ENCODE peak calls at places on chromosomes 4 and X, in seven cellular contexts. One of them, this sample, is unnamed.

GRCh38 chr4:118869808-118870342 is 18.8 kb upstream of the SYNPO2 start:
- DNase-seq in cardiac muscle cell: peak; percentile 23
- DNase-seq in NB4: no peak
- DNase-seq in GM10248: no peak
- DNase-seq in choroid plexus epithelial cell: peak; percentile 49
- DNase-seq in type B pancreatic cell: no peak
- DNase-seq in astrocyte of the spinal cord: peak; percentile 41
- DNase-seq in this sample: no peak

GRCh38 chrX:19571708-19572107 is 56.4 kb upstream of the MAP3K15 start:
- DNase-seq in type B pancreatic cell: no peak
- DNase-seq in NB4: no peak
- DNase-seq in cardiac muscle cell: no peak
- DNase-seq in choroid plexus epithelial cell: no peak
- DNase-seq in GM10248: no peak
- DNase-seq in astrocyte of the spinal cord: no peak
- DNase-seq in this sample: no peak

GRCh38 chrX:33194876-33195433 is 16.4 kb downstream of the DMD start:
- DNase-seq in type B pancreatic cell: no peak
- DNase-seq in cardiac muscle cell: peak; percentile 48
- DNase-seq in astrocyte of the spinal cord: peak; percentile 13
- DNase-seq in GM10248: no peak
- DNase-seq in choroid plexus epithelial cell: peak; percentile 65
- DNase-seq in NB4: no peak
- DNase-seq in this sample: no peak

GRCh38 chrX:119398974-119399771 is at the start of gene SLC25A43:
- DNase-seq in NB4: peak; percentile 77
- DNase-seq in astrocyte of the spinal cord: no peak
- DNase-seq in cardiac muscle cell: peak; percentile 51
- DNase-seq in choroid plexus epithelial cell: no peak
- DNase-seq in type B pancreatic cell: peak; percentile 69
- DNase-seq in GM10248: peak; percentile 82
- DNase-seq in this sample: peak; percentile 85

GRCh38 chrX:149760965-149761364 is 12.9 kb upstream of the HSFX1 start:
- DNase-seq in astrocyte of the spinal cord: no peak
- DNase-seq in NB4: no peak
- DNase-seq in GM10248: no peak
- DNase-seq in cardiac muscle cell: no peak
- DNase-seq in type B pancreatic cell: no peak
- DNase-seq in choroid plexus epithelial cell: no peak
- DNase-seq in this sample: no peak

GRCh38 chr4:167114416-167114971 is 119.8 kb downstream of the SPOCK3 start:
- DNase-seq in choroid plexus epithelial cell: no peak
- DNase-seq in GM10248: no peak
- DNase-seq in cardiac muscle cell: no peak
- DNase-seq in type B pancreatic cell: no peak
- DNase-seq in NB4: no peak
- DNase-seq in astrocyte of the spinal cord: no peak
- DNase-seq in this sample: no peak

GRCh38 chr4:70651864-70652506 is 14.3 kb downstream of the JCHAIN start:
- DNase-seq in NB4: peak; percentile 45
- DNase-seq in GM10248: peak; percentile 36
- DNase-seq in astrocyte of the spinal cord: peak; percentile 52
- DNase-seq in type B pancreatic cell: no peak
- DNase-seq in cardiac muscle cell: peak; percentile 60
- DNase-seq in choroid plexus epithelial cell: peak; percentile 58
- DNase-seq in this sample: no peak

GRCh38 chr4:105509291-105509690 is 35.4 kb upstream of the PPA2 start:
- DNase-seq in type B pancreatic cell: no peak
- DNase-seq in GM10248: peak; percentile 66
- DNase-seq in astrocyte of the spinal cord: no peak
- DNase-seq in cardiac muscle cell: no peak
- DNase-seq in choroid plexus epithelial cell: no peak
- DNase-seq in NB4: peak; percentile 11
- DNase-seq in this sample: no peak

GRCh38 chrX:861335-861890 is 230.8 kb downstream of the SHOX start:
- DNase-seq in GM10248: no peak
- DNase-seq in cardiac muscle cell: no peak
- DNase-seq in NB4: no peak
- DNase-seq in astrocyte of the spinal cord: no peak
- DNase-seq in choroid plexus epithelial cell: peak; percentile 30
- DNase-seq in type B pancreatic cell: no peak
- DNase-seq in this sample: peak; percentile 63

GRCh38 chrX:330726-331144 is 12.1 kb upstream of the GTPBP6 start:
- DNase-seq in NB4: no peak
- DNase-seq in cardiac muscle cell: no peak
- DNase-seq in astrocyte of the spinal cord: no peak
- DNase-seq in GM10248: no peak
- DNase-seq in choroid plexus epithelial cell: no peak
- DNase-seq in type B pancreatic cell: no peak
- DNase-seq in this sample: no peak

GRCh38 chrX:123835661-123836371 is 24.0 kb upstream of the XIAP start:
- DNase-seq in type B pancreatic cell: no peak
- DNase-seq in astrocyte of the spinal cord: peak; percentile 64
- DNase-seq in choroid plexus epithelial cell: peak; percentile 55
- DNase-seq in cardiac muscle cell: peak; percentile 50
- DNase-seq in GM10248: no peak
- DNase-seq in NB4: peak; percentile 46
- DNase-seq in this sample: no peak

GRCh38 chr4:186881521-186882220 is 158.0 kb upstream of the FAT1 start:
- DNase-seq in choroid plexus epithelial cell: peak; percentile 72
- DNase-seq in astrocyte of the spinal cord: peak; percentile 85
- DNase-seq in cardiac muscle cell: peak; percentile 20
- DNase-seq in GM10248: no peak
- DNase-seq in NB4: no peak
- DNase-seq in type B pancreatic cell: no peak
- DNase-seq in this sample: no peak

GRCh38 chrX:21781525-21781924 is 23.6 kb upstream of the SMPX start:
- DNase-seq in type B pancreatic cell: no peak
- DNase-seq in GM10248: no peak
- DNase-seq in astrocyte of the spinal cord: peak; percentile 44
- DNase-seq in NB4: no peak
- DNase-seq in cardiac muscle cell: no peak
- DNase-seq in choroid plexus epithelial cell: peak; percentile 24
- DNase-seq in this sample: no peak

GRCh38 chr4:30870513-30870912 is 150.3 kb downstream of the PCDH7 start:
- DNase-seq in astrocyte of the spinal cord: no peak
- DNase-seq in NB4: no peak
- DNase-seq in GM10248: no peak
- DNase-seq in cardiac muscle cell: no peak
- DNase-seq in choroid plexus epithelial cell: no peak
- DNase-seq in type B pancreatic cell: no peak
- DNase-seq in this sample: no peak

GRCh38 chr4:166622425-166622977 is 611.8 kb downstream of the SPOCK3 start:
- DNase-seq in type B pancreatic cell: no peak
- DNase-seq in cardiac muscle cell: no peak
- DNase-seq in NB4: no peak
- DNase-seq in choroid plexus epithelial cell: no peak
- DNase-seq in GM10248: no peak
- DNase-seq in astrocyte of the spinal cord: no peak
- DNase-seq in this sample: no peak

GRCh38 chr4:63784822-63785221 is 624.4 kb downstream of the TECRL start:
- DNase-seq in GM10248: no peak
- DNase-seq in cardiac muscle cell: no peak
- DNase-seq in choroid plexus epithelial cell: no peak
- DNase-seq in NB4: no peak
- DNase-seq in astrocyte of the spinal cord: no peak
- DNase-seq in type B pancreatic cell: no peak
- DNase-seq in this sample: no peak

GRCh38 chr4:1092983-1093361 is 20.4 kb downstream of the RNF212 start:
- DNase-seq in NB4: no peak
- DNase-seq in type B pancreatic cell: no peak
- DNase-seq in GM10248: no peak
- DNase-seq in cardiac muscle cell: no peak
- DNase-seq in choroid plexus epithelial cell: no peak
- DNase-seq in astrocyte of the spinal cord: no peak
- DNase-seq in this sample: no peak

GRCh38 chrX:3161686-3162085 is 120.4 kb downstream of the ARSF start:
- DNase-seq in NB4: no peak
- DNase-seq in astrocyte of the spinal cord: peak; percentile 66
- DNase-seq in type B pancreatic cell: no peak
- DNase-seq in cardiac muscle cell: peak; percentile 3
- DNase-seq in choroid plexus epithelial cell: peak; percentile 30
- DNase-seq in GM10248: no peak
- DNase-seq in this sample: no peak

GRCh38 chrX:122565952-122566351 is 618.1 kb upstream of the GRIA3 start:
- DNase-seq in cardiac muscle cell: peak; percentile 64
- DNase-seq in NB4: no peak
- DNase-seq in type B pancreatic cell: no peak
- DNase-seq in GM10248: no peak
- DNase-seq in astrocyte of the spinal cord: peak; percentile 93
- DNase-seq in choroid plexus epithelial cell: peak; percentile 95
- DNase-seq in this sample: no peak

GRCh38 chrX:121831601-121832000 is 784.2 kb downstream of the GLUD2 start:
- DNase-seq in cardiac muscle cell: peak; percentile 16
- DNase-seq in NB4: no peak
- DNase-seq in GM10248: no peak
- DNase-seq in choroid plexus epithelial cell: peak; percentile 37
- DNase-seq in astrocyte of the spinal cord: peak; percentile 3
- DNase-seq in type B pancreatic cell: no peak
- DNase-seq in this sample: no peak

GRCh38 chrX:23811135-23811781 is 28.3 kb downstream of the SAT1 start:
- DNase-seq in type B pancreatic cell: no peak
- DNase-seq in GM10248: no peak
- DNase-seq in choroid plexus epithelial cell: peak; percentile 26
- DNase-seq in astrocyte of the spinal cord: no peak
- DNase-seq in cardiac muscle cell: no peak
- DNase-seq in NB4: peak; percentile 81
- DNase-seq in this sample: no peak

GRCh38 chrX:139932077-139932900 is 564 bp downstream of the ATP11C start:
- DNase-seq in cardiac muscle cell: peak; percentile 50
- DNase-seq in choroid plexus epithelial cell: peak; percentile 34
- DNase-seq in astrocyte of the spinal cord: no peak
- DNase-seq in NB4: peak; percentile 55
- DNase-seq in type B pancreatic cell: peak; percentile 75
- DNase-seq in GM10248: peak; percentile 46
- DNase-seq in this sample: peak; percentile 87

GRCh38 chr4:57187241-57187640 is 77.1 kb upstream of the IGFBP7 start:
- DNase-seq in type B pancreatic cell: no peak
- DNase-seq in choroid plexus epithelial cell: no peak
- DNase-seq in NB4: no peak
- DNase-seq in cardiac muscle cell: peak; percentile 11
- DNase-seq in astrocyte of the spinal cord: no peak
- DNase-seq in GM10248: no peak
- DNase-seq in this sample: no peak

GRCh38 chr4:14644568-14645282 is 357.6 kb upstream of the CPEB2 start:
- DNase-seq in astrocyte of the spinal cord: no peak
- DNase-seq in choroid plexus epithelial cell: peak; percentile 22
- DNase-seq in cardiac muscle cell: no peak
- DNase-seq in type B pancreatic cell: no peak
- DNase-seq in NB4: no peak
- DNase-seq in GM10248: no peak
- DNase-seq in this sample: no peak

GRCh38 chr4:6873291-6873690 is 36.3 kb upstream of the TBC1D14 start:
- DNase-seq in NB4: no peak
- DNase-seq in choroid plexus epithelial cell: peak; percentile 15
- DNase-seq in cardiac muscle cell: peak; percentile 35
- DNase-seq in astrocyte of the spinal cord: no peak
- DNase-seq in GM10248: no peak
- DNase-seq in type B pancreatic cell: no peak
- DNase-seq in this sample: no peak

DNA sequence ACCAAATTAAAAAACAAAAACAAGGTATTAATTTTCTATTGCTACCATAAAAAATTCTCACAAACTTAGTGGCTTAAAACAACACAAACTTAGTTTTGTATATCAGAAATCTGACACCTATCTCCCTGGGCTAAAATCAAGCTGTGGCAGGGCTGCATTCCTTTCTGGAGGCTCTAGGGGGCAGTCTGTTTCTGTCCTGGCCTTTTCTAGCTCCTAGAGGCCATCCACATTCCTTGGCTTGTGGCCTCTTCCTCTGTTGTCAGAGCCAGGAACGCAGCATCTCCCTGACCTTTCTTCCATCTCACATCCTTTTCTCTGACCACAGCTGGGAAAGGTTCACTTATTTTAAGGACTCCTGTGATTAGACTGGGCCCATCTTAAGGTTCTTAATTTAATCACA is 38.9 kb upstream of the TLR2 start:
- DNase-seq in NB4: peak; percentile 51
- DNase-seq in cardiac muscle cell: no peak
- DNase-seq in GM10248: no peak
- DNase-seq in type B pancreatic cell: no peak
- DNase-seq in choroid plexus epithelial cell: no peak
- DNase-seq in astrocyte of the spinal cord: no peak
- DNase-seq in this sample: no peak
- TF ChIP-seq CTCF in NB4: peak; percentile 70
- TF ChIP-seq CTCF in cardiac muscle cell: peak; percentile 14
- TF ChIP-seq CTCF in GM10248: peak; percentile 6
- TF ChIP-seq CTCF in type B pancreatic cell: peak; percentile 56
- TF ChIP-seq CTCF in choroid plexus epithelial cell: peak; percentile 42
- TF ChIP-seq CTCF in astrocyte of the spinal cord: peak; percentile 36
- TF ChIP-seq CTCF in this sample: peak; percentile 27

GRCh38 chrX:105822138-105823091 is at the start of gene NRK:
- DNase-seq in choroid plexus epithelial cell: peak; percentile 9
- DNase-seq in GM10248: no peak
- DNase-seq in astrocyte of the spinal cord: peak; percentile 42
- DNase-seq in type B pancreatic cell: peak; percentile 67
- DNase-seq in NB4: no peak
- DNase-seq in cardiac muscle cell: peak; percentile 55
- DNase-seq in this sample: peak; percentile 84
- TF ChIP-seq CTCF in choroid plexus epithelial cell: peak; percentile 18
- TF ChIP-seq CTCF in GM10248: no peak
- TF ChIP-seq CTCF in astrocyte of the spinal cord: peak; percentile 21
- TF ChIP-seq CTCF in type B pancreatic cell: peak; percentile 37
- TF ChIP-seq CTCF in NB4: no peak
- TF ChIP-seq CTCF in cardiac muscle cell: peak; percentile 21
- TF ChIP-seq CTCF in this sample: peak; percentile 34

GRCh38 chr4:47703008-47703407 is 134.9 kb downstream of the CORIN start:
- DNase-seq in choroid plexus epithelial cell: no peak
- DNase-seq in NB4: no peak
- DNase-seq in astrocyte of the spinal cord: no peak
- DNase-seq in type B pancreatic cell: no peak
- DNase-seq in GM10248: no peak
- DNase-seq in cardiac muscle cell: no peak
- DNase-seq in this sample: no peak

GRCh38 chr4:47704693-47705325 is 133.1 kb downstream of the CORIN start:
- DNase-seq in NB4: peak; percentile 81
- DNase-seq in cardiac muscle cell: peak; percentile 60
- DNase-seq in choroid plexus epithelial cell: peak; percentile 67
- DNase-seq in astrocyte of the spinal cord: peak; percentile 35
- DNase-seq in GM10248: peak; percentile 15
- DNase-seq in type B pancreatic cell: no peak
- DNase-seq in this sample: no peak

GRCh38 chr4:47703964-47704363 is 133.9 kb downstream of the CORIN start:
- DNase-seq in astrocyte of the spinal cord: no peak
- DNase-seq in NB4: no peak
- DNase-seq in cardiac muscle cell: no peak
- DNase-seq in choroid plexus epithelial cell: peak; percentile 26
- DNase-seq in type B pancreatic cell: no peak
- DNase-seq in GM10248: no peak
- DNase-seq in this sample: no peak

GRCh38 chr4:47701286-47701685 is 136.6 kb downstream of the CORIN start:
- DNase-seq in cardiac muscle cell: no peak
- DNase-seq in NB4: no peak
- DNase-seq in type B pancreatic cell: no peak
- DNase-seq in choroid plexus epithelial cell: no peak
- DNase-seq in astrocyte of the spinal cord: no peak
- DNase-seq in GM10248: no peak
- DNase-seq in this sample: no peak

GRCh38 chr4:47705326-47705981 is 132.4 kb downstream of the CORIN start:
- DNase-seq in GM10248: peak; percentile 32
- DNase-seq in astrocyte of the spinal cord: peak; percentile 38
- DNase-seq in cardiac muscle cell: peak; percentile 48
- DNase-seq in NB4: peak; percentile 73
- DNase-seq in choroid plexus epithelial cell: peak; percentile 78
- DNase-seq in type B pancreatic cell: no peak
- DNase-seq in this sample: no peak
- TF ChIP-seq CTCF in GM10248: peak; percentile 33
- TF ChIP-seq CTCF in astrocyte of the spinal cord: peak; percentile 52
- TF ChIP-seq CTCF in cardiac muscle cell: peak; percentile 33
- TF ChIP-seq CTCF in NB4: peak; percentile 34
- TF ChIP-seq CTCF in choroid plexus epithelial cell: peak; percentile 69
- TF ChIP-seq CTCF in type B pancreatic cell: peak; percentile 68
- TF ChIP-seq CTCF in this sample: peak; percentile 53

GRCh38 chr4:139951051-139951450 is 202.9 kb downstream of the MAML3 start:
- DNase-seq in type B pancreatic cell: no peak
- DNase-seq in NB4: peak; percentile 28
- DNase-seq in astrocyte of the spinal cord: peak; percentile 69
- DNase-seq in GM10248: peak; percentile 13
- DNase-seq in choroid plexus epithelial cell: peak; percentile 66
- DNase-seq in cardiac muscle cell: peak; percentile 56
- DNase-seq in this sample: no peak
- TF ChIP-seq CTCF in type B pancreatic cell: no peak
- TF ChIP-seq CTCF in NB4: no peak
- TF ChIP-seq CTCF in astrocyte of the spinal cord: no peak
- TF ChIP-seq CTCF in GM10248: no peak
- TF ChIP-seq CTCF in choroid plexus epithelial cell: no peak
- TF ChIP-seq CTCF in cardiac muscle cell: no peak
- TF ChIP-seq CTCF in this sample: no peak

This sample was measured in osteocyte.